ENCODE peak calls at places on chromosomes 2 and 18, in eight cellular contexts. S, E, V, F, O, T, R and C are unnamed samples.

GRCh38 chr2:8080063-8080462 is 601.8 kb upstream of the ID2 start:
- DNase-seq in S (no peak), E (no peak), V (no peak), F (no peak), O (no peak), T (no peak), R (no peak), C (no peak)

GRCh38 chr2:64606495-64607363 is 47.0 kb downstream of the SERTAD2 start:
- DNase-seq in S (peak; percentile 81), E (peak; percentile 75), V (peak; percentile 86), F (no peak), O (peak; percentile 55), T (peak; percentile 86), R (no peak), C (no peak)

GRCh38 chr2:72920317-72921087 is 3.2 kb downstream of the EMX1 start:
- DNase-seq in S (peak; percentile 43), E (no peak), V (no peak), F (no peak), O (peak; percentile 11), T (no peak), R (peak; percentile 30), C (no peak)

GRCh38 chr2:11873346-11873745 is 126.9 kb downstream of the LPIN1 start:
- DNase-seq in S (no peak), E (peak; percentile 15), V (no peak), F (no peak), O (no peak), T (no peak), R (no peak), C (no peak)

GRCh38 chr18:48963555-48964480 is 13.1 kb upstream of the SMAD7 start:
- DNase-seq in S (no peak), E (no peak), V (no peak), F (no peak), O (no peak), T (no peak), R (no peak), C (no peak)

GRCh38 chr2:44016282-44016681 is 20.5 kb upstream of the LRPPRC start:
- DNase-seq in S (peak; percentile 57), E (no peak), V (no peak), F (no peak), O (peak; percentile 43), T (peak; percentile 60), R (peak; percentile 61), C (peak; percentile 61)

GRCh38 chr2:202015471-202015870 is 18.2 kb upstream of the FZD7 start:
- DNase-seq in S (no peak), E (no peak), V (no peak), F (no peak), O (no peak), T (no peak), R (no peak), C (no peak)

GRCh38 chr2:48607307-48608014 is 10.2 kb upstream of the GTF2A1L start:
- DNase-seq in S (peak; percentile 24), E (no peak), V (no peak), F (no peak), O (no peak), T (no peak), R (peak; percentile 22), C (no peak)

GRCh38 chr2:45886229-45886663 is 234.8 kb downstream of the PRKCE start:
- DNase-seq in S (no peak), E (no peak), V (no peak), F (no peak), O (no peak), T (no peak), R (no peak), C (no peak)

GRCh38 chr18:51463483-51464136 is 266.1 kb upstream of the MEX3C start:
- DNase-seq in S (no peak), E (no peak), V (no peak), F (no peak), O (no peak), T (no peak), R (no peak), C (no peak)

GRCh38 chr2:37809525-37809924 is 115.6 kb upstream of the RMDN2 start:
- DNase-seq in S (peak; percentile 79), E (peak; percentile 51), V (no peak), F (no peak), O (peak; percentile 34), T (peak; percentile 59), R (peak; percentile 65), C (no peak)

DNA sequence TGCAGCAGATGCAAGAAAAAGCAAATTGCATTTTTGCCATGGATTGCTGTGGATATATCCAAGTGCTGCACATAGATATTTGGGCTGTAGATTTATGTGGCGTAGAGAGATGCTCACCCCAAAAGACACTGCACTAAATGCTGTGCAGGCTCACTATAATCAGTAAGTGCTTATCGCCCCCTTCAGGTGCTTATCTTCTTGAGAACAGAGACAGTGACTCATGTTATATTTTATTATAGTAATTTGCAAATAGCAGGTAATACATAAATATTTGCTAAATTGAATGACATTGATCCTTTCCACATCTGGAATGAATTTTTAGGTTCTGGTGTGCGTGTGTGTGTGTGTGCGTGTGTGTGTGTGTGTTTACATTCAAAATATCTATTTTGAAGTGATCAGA is 36.8 kb upstream of the PLEKHM3 start:
- DNase-seq in S (peak; percentile 63), E (no peak), V (no peak), F (no peak), O (no peak), T (no peak), R (peak; percentile 54), C (no peak)
- TF ChIP-seq CTCF in S (peak; percentile 20), E (no peak), V (peak; percentile 39), F (peak; percentile 4), O (no peak), T (peak; percentile 38), R (peak; percentile 57), C (peak; percentile 47)

GRCh38 chr18:1585881-1586488 is 681.3 kb downstream of the ADCYAP1 start:
- DNase-seq in S (peak; percentile 45), E (no peak), V (no peak), F (no peak), O (no peak), T (no peak), R (peak; percentile 3), C (no peak)
- TF ChIP-seq CTCF in S (peak; percentile 40), E (peak; percentile 4), V (peak; percentile 45), F (peak; percentile 28), O (no peak), T (peak; percentile 59), R (peak; percentile 34), C (peak; percentile 68)

GRCh38 chr2:61970807-61971556 is 65.5 kb downstream of the COMMD1 start:
- DNase-seq in S (no peak), E (no peak), V (no peak), F (no peak), O (no peak), T (no peak), R (no peak), C (no peak)
- TF ChIP-seq CTCF in S (no peak), E (no peak), V (no peak), F (no peak), O (no peak), T (no peak), R (no peak), C (no peak)

GRCh38 chr2:120167272-120167671 is 55.9 kb downstream of the TMEM185B start:
- DNase-seq in S (peak; percentile 10), E (no peak), V (no peak), F (no peak), O (no peak), T (no peak), R (no peak), C (no peak)
- TF ChIP-seq CTCF in S (no peak), E (no peak), V (no peak), F (no peak), O (no peak), T (no peak), R (no peak), C (no peak)

DNA sequence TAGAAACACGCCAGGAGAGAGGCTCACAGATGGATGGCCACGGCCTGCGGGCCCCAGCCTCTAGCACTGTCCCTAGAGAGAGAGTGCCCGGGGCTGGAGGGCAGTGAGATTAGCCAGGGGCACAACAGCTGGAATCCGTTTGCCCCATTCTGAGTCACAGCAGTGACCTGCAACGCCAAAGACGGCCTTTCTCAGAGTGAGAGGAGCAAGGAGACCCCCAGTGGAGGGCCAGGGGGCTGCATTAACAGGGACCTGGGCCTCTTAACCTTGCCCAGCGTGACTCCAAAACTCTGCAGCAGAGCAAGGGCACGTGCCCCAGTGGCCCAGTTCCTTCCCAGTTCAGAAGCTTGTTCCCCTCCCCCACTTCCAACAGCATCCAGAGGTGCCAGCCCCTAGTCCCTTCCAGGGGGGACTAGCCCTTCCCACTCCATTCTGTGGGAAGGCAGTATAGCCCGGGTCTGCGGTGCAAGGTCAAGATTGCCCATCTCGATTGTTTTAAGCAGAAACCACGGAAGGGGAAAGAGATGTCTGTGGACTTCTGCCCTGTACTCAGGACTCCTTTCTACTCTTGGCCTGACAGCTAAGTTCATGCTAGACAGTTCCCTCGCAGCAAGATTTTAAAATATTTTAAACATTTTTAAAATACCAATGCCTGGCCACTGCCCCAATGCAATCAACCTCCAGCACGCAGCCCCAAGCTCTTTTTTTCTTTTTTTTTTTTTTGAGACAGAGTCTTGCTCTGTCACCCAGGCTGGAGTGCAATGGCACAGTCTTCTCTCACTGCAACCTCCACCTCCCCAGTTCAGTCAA is 50.9 kb upstream of the BIN1 start:
- DNase-seq in S (no peak), E (no peak), V (no peak), F (no peak), O (no peak), T (peak; percentile 49), R (no peak), C (peak; percentile 50)
- TF ChIP-seq CTCF in S (peak; percentile 22), E (no peak), V (no peak), F (peak; percentile 16), O (no peak), T (no peak), R (peak; percentile 13), C (peak; percentile 67)

DNA sequence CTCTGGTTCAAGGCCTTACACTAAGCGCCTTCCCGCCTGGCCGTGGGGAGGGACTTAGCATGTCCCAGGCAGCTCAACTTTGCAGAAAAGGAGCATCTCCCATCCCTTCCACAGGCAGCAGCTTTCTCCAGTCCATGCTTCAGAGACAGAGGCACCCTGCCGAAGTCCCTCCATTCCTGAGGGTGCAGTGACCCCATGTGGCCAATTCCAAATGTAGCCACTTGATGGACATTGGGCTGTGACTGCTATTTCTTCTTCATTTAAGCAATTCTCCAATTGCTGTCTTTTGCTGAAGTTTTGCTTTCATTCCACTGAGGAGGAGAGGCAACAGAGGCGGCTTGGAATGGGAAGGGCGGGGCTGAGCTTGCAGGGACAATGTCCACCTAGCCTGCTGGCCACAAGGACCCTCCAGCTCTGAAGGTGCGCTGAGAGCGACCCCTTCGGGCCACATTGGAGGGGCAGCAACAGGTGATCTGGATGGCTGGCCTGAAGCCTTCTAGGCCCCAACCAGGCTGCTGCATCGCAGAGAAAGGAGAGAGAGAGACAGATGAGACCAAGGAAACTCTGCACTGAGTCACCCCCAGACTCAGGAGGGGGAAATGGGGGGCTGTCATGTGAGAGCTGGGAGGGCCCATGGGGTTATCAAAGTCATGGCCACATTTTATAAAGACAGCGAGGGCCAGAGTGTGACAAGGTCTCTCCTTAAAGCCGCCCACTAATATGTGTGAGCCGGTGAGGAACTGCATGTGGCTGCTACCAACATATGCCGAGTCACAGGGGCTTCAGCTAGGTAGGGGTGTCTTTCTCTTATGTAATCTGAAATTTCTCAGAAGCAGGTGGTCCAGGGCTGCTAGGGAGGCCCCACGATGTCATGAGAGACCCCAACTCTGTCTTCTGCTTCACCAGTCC is 61.3 kb downstream of the LONRF2 start:
- DNase-seq in S (peak; percentile 76), E (peak; percentile 45), V (peak; percentile 72), F (peak; percentile 36), O (peak; percentile 65), T (peak; percentile 95), R (peak; percentile 85), C (peak; percentile 61)
- TF ChIP-seq CTCF in S (peak; percentile 55), E (peak; percentile 31), V (peak; percentile 63), F (peak; percentile 75), O (no peak), T (peak; percentile 77), R (peak; percentile 91), C (peak; percentile 77)